ENCODE peak calls at places on chromosomes 3 and 15, in ten cellular contexts. F is activated effector memory CD4-positive, alpha-beta T cell treated with Interleukin-2 at 50 U/mL for 16 hours; M is activated T-cell treated with anti-CD3 and anti-CD28 coated beads for 24 hours; V is transverse colon; P is NCI-H774; Y is AG09319; O is activated CD8-positive, alpha-beta memory T cell treated with anti-CD3 and anti-CD28 coated beads, Interleukin-2, amount 50 U/mL, for 48 hours; Z is SW480; G is mammary epithelial cell; J is activated naive CD4-positive, alpha-beta T cell treated with anti-CD3 and anti-CD28 coated beads, Interleukin-2, amount 10 ng/mL, durations not matched to agents 7 days and 5 days. W is an unnamed sample.

GRCh38 chr15:40776537-40777141 is 6.9 kb downstream of the C15orf62 start:
- DNase-seq in F (no peak), M (peak; percentile 28), V (no peak), P (no peak), Y (no peak), O (no peak), Z (peak; percentile 74), G (peak; percentile 89), J (peak; percentile 55), W (no peak)

GRCh38 chr3:50594253-50594785 is 17.3 kb downstream of the CISH start:
- DNase-seq in F (no peak), M (no peak), V (no peak), P (no peak), Y (no peak), O (no peak), Z (no peak), G (no peak), J (no peak), W (no peak)

GRCh38 chr15:55694652-55695150 is 48.3 kb downstream of the PRTG start:
- DNase-seq in F (no peak), M (no peak), V (no peak), P (no peak), Y (no peak), O (no peak), Z (no peak), G (no peak), J (no peak), W (no peak)

GRCh38 chr3:139906441-139906840 is 28.5 kb upstream of the CLSTN2 start:
- DNase-seq in F (no peak), M (no peak), V (no peak), P (no peak), Y (no peak), O (no peak), Z (peak; percentile 92), G (peak; percentile 68), J (no peak), W (no peak)

GRCh38 chr3:148606979-148607378 is 90.7 kb upstream of the AGTR1 start:
- DNase-seq in F (no peak), M (no peak), V (peak; percentile 18), P (no peak), Y (no peak), O (no peak), Z (no peak), G (no peak), J (no peak), W (no peak)

GRCh38 chr15:73631915-73632669 is 1.1 kb downstream of the NPTN start:
- DNase-seq in F (no peak), M (no peak), V (peak; percentile 50), P (no peak), Y (no peak), O (no peak), Z (peak; percentile 46), G (peak; percentile 59), J (no peak), W (no peak)

GRCh38 chr15:95319242-95319641 is 1011.3 kb upstream of the NR2F2 start:
- DNase-seq in F (no peak), M (no peak), V (no peak), P (no peak), Y (no peak), O (no peak), Z (no peak), G (no peak), J (no peak), W (no peak)

GRCh38 chr15:63623231-63623969 is 26.2 kb downstream of the FBXL22 start:
- DNase-seq in F (no peak), M (no peak), V (no peak), P (no peak), Y (no peak), O (no peak), Z (no peak), G (no peak), J (no peak), W (no peak)

GRCh38 chr3:24845524-24846155 is 351.0 kb upstream of the THRB start:
- DNase-seq in F (no peak), M (no peak), V (no peak), P (no peak), Y (no peak), O (no peak), Z (no peak), G (no peak), J (no peak), W (no peak)

GRCh38 chr3:25037049-25037547 is 391.0 kb upstream of the RARB start:
- DNase-seq in F (no peak), M (no peak), V (no peak), P (no peak), Y (peak; percentile 77), O (no peak), Z (no peak), G (no peak), J (no peak), W (no peak)

GRCh38 chr3:174540081-174540480 is 319.1 kb upstream of the NAALADL2 start:
- DNase-seq in F (no peak), M (no peak), V (no peak), P (peak; percentile 74), Y (no peak), O (no peak), Z (no peak), G (no peak), J (no peak), W (no peak)

GRCh38 chr15:75309711-75310110 is 26.2 kb upstream of the COMMD4 start:
- DNase-seq in F (no peak), M (no peak), V (no peak), P (no peak), Y (no peak), O (no peak), Z (no peak), G (no peak), J (no peak), W (no peak)

GRCh38 chr3:190366145-190366544 is 21.8 kb upstream of the CLDN16 start:
- DNase-seq in F (no peak), M (no peak), V (no peak), P (no peak), Y (no peak), O (no peak), Z (no peak), G (peak; percentile 72), J (no peak), W (no peak)

GRCh38 chr3:139521811-139522210 is 17.7 kb downstream of the RBP1 start:
- DNase-seq in F (no peak), M (no peak), V (no peak), P (no peak), Y (no peak), O (no peak), Z (no peak), G (no peak), J (no peak), W (no peak)

GRCh38 chr15:40047413-40048154 is 8.6 kb upstream of the SRP14 start:
- DNase-seq in F (peak; percentile 41), M (peak; percentile 57), V (peak; percentile 69), P (peak; percentile 3), Y (no peak), O (peak; percentile 79), Z (no peak), G (peak; percentile 77), J (peak; percentile 73), W (peak; percentile 31)

GRCh38 chr3:123546133-123546755 is 38.6 kb downstream of the HACD2 start:
- DNase-seq in F (no peak), M (no peak), V (no peak), P (no peak), Y (no peak), O (no peak), Z (no peak), G (peak; percentile 36), J (no peak), W (no peak)

GRCh38 chr15:99683000-99683670 is 50.1 kb downstream of the LYSMD4 start:
- DNase-seq in F (no peak), M (no peak), V (no peak), P (no peak), Y (no peak), O (no peak), Z (no peak), G (no peak), J (no peak), W (no peak)

GRCh38 chr3:19216669-19217337 is 68.5 kb downstream of the KCNH8 start:
- DNase-seq in F (no peak), M (no peak), V (peak; percentile 10), P (no peak), Y (no peak), O (no peak), Z (no peak), G (no peak), J (no peak), W (no peak)

GRCh38 chr3:152574461-152575079 is 260.4 kb upstream of the P2RY1 start:
- DNase-seq in F (no peak), M (no peak), V (peak; percentile 29), P (peak; percentile 58), Y (no peak), O (no peak), Z (peak; percentile 57), G (peak; percentile 20), J (peak; percentile 58), W (no peak)

GRCh38 chr3:34843479-34843870 is 795.9 kb upstream of the ARPP21 start:
- DNase-seq in F (no peak), M (no peak), V (no peak), P (no peak), Y (no peak), O (no peak), Z (no peak), G (no peak), J (no peak), W (no peak)

GRCh38 chr3:36738701-36739100 is 25.7 kb downstream of the DCLK3 start:
- DNase-seq in F (no peak), M (no peak), V (no peak), P (no peak), Y (no peak), O (no peak), Z (no peak), G (no peak), J (no peak), W (no peak)

GRCh38 chr15:72846027-72846426 is 62.5 kb upstream of the ADPGK start:
- DNase-seq in F (no peak), M (no peak), V (no peak), P (no peak), Y (no peak), O (no peak), Z (no peak), G (no peak), J (no peak), W (no peak)

GRCh38 chr3:175605851-175606250 is 746.7 kb downstream of the NAALADL2 start:
- DNase-seq in F (no peak), M (no peak), V (no peak), P (no peak), Y (no peak), O (no peak), Z (no peak), G (no peak), J (no peak), W (no peak)

W was measured in activated T-helper 1 cell treated with Interleukin-2 at 50 U/mL for 16 hours.